ENCODE peak calls at places on chromosome 17, in four cellular contexts. J, T, E and K are unnamed samples.
A peak's percentile ranks its signal among the peaks of the same experiment; 100 is the strongest.

GRCh38 chr17:4950075-4950756 is 703 bp upstream of the ENO3 start:
- DNase-seq in J (peak; percentile 65), T (no peak), E (no peak), K (peak; percentile 83)

GRCh38 chr17:58308985-58309917 is 19.3 kb downstream of the TSPOAP1 start:
- DNase-seq in J (peak; percentile 7), T (no peak), E (peak; percentile 5), K (no peak)

GRCh38 chr17:78512976-78513375 is 64.2 kb downstream of the DNAH17 start:
- DNase-seq in J (no peak), T (no peak), E (no peak), K (no peak)

GRCh38 chr17:75260679-75261335 is 599 bp downstream of the GGA3 start:
- DNase-seq in J (no peak), T (no peak), E (no peak), K (peak; percentile 64)

GRCh38 chr17:66726371-66726770 is 108.5 kb upstream of the CACNG5 start:
- DNase-seq in J (no peak), T (no peak), E (no peak), K (no peak)

GRCh38 chr17:41486809-41487530 is 2.7 kb downstream of the KRT36 start:
- DNase-seq in J (no peak), T (no peak), E (peak; percentile 47), K (peak; percentile 83)

GRCh38 chr17:76893623-76894358 is 25.6 kb downstream of the MGAT5B start:
- DNase-seq in J (no peak), T (no peak), E (no peak), K (no peak)

GRCh38 chr17:10992097-10992496 is 154.2 kb upstream of the PIRT start:
- DNase-seq in J (no peak), T (no peak), E (no peak), K (no peak)

GRCh38 chr17:38724337-38724988 is 5.7 kb upstream of the CISD3 start:
- DNase-seq in J (no peak), T (no peak), E (no peak), K (no peak)

GRCh38 chr17:978110-979093 is 1.2 kb downstream of the NXN start:
- DNase-seq in J (peak; percentile 47), T (no peak), E (no peak), K (no peak)

GRCh38 chr17:78340183-78340955 is 19.5 kb downstream of the SOCS3 start:
- DNase-seq in J (no peak), T (no peak), E (no peak), K (no peak)

GRCh38 chr17:65588194-65588808 is 26.9 kb upstream of the AXIN2 start:
- DNase-seq in J (no peak), T (no peak), E (no peak), K (no peak)
- TF ChIP-seq POLR2A in J (no peak), T (no peak), E (no peak), K (no peak)

GRCh38 chr17:47970725-47971511 is at the start of gene CDK5RAP3:
- DNase-seq in J (peak; percentile 99), T (peak; percentile 100), E (peak; percentile 97), K (peak; percentile 100)
- TF ChIP-seq POLR2A in J (peak; percentile 78), T (peak; percentile 71), E (peak; percentile 89), K (peak; percentile 91)

GRCh38 chr17:36601303-36602029 is at the start of gene MRM1:
- DNase-seq in J (peak; percentile 92), T (peak; percentile 86), E (peak; percentile 89), K (peak; percentile 92)
- TF ChIP-seq POLR2A in J (peak; percentile 61), T (peak; percentile 40), E (peak; percentile 93), K (peak; percentile 91)

GRCh38 chr17:18257747-18258355 is 687 bp downstream of the FLII start:
- DNase-seq in J (peak; percentile 68), T (peak; percentile 82), E (peak; percentile 69), K (peak; percentile 70)
- TF ChIP-seq POLR2A in J (no peak), T (no peak), E (no peak), K (no peak)